ENCODE peak calls at places on chromosomes 7 and 10, in six cellular contexts. L is A549, H is mammary epithelial cell, P is Panc1, U is AG04450, C is right cardiac atrium. Y is an unnamed sample.

GRCh38 chr7:17671956-17672355 is 268.3 kb downstream of the SNX13 start:
- DNase-seq in U (no peak), P (no peak), H (no peak), L (no peak), C (no peak), Y (no peak)

GRCh38 chr7:36029311-36029710 is 123.7 kb upstream of the EEPD1 start:
- DNase-seq in H (no peak), C (no peak), P (no peak), U (no peak), L (no peak), Y (no peak)

GRCh38 chr7:69211739-69212138 is 386.5 kb upstream of the AUTS2 start:
- DNase-seq in H (no peak), P (no peak), C (no peak), L (peak; percentile 30), U (no peak), Y (no peak)

GRCh38 chr7:7922684-7923385 is 45.8 kb upstream of the GLCCI1 start:
- DNase-seq in C (no peak), U (no peak), P (no peak), H (no peak), L (no peak), Y (peak; percentile 34)

GRCh38 chr10:112313234-112313633 is 30.0 kb downstream of the TECTB start:
- DNase-seq in C (no peak), L (no peak), H (no peak), U (no peak), P (no peak), Y (no peak)

GRCh38 chr10:34732926-34733325 is 82.2 kb downstream of the PARD3 start:
- DNase-seq in U (no peak), P (no peak), L (peak; percentile 66), C (no peak), H (peak; percentile 77), Y (peak; percentile 81)

GRCh38 chr7:33432825-33433224 is 303.5 kb downstream of the BBS9 start:
- DNase-seq in P (no peak), H (peak; percentile 30), L (no peak), C (no peak), U (no peak), Y (no peak)

GRCh38 chr10:91813251-91813650 is 15.0 kb downstream of the TNKS2 start:
- DNase-seq in L (no peak), C (no peak), H (no peak), U (no peak), P (no peak), Y (no peak)

GRCh38 chr7:110830778-110831177 is 260.1 kb upstream of the LRRN3 start:
- DNase-seq in U (no peak), C (no peak), L (no peak), P (no peak), H (no peak), Y (no peak)

GRCh38 chr10:79320785-79321493 is 26.3 kb upstream of the PPIF start:
- DNase-seq in L (peak; percentile 83), P (no peak), H (peak; percentile 99), C (no peak), U (peak; percentile 50), Y (no peak)

GRCh38 chr7:151187409-151188251 is 580 bp upstream of the ASB10 start:
- DNase-seq in P (no peak), H (no peak), C (peak; percentile 73), L (no peak), U (no peak), Y (no peak)

GRCh38 chr10:60423920-60424319 is 34.2 kb upstream of the ANK3 start:
- DNase-seq in U (no peak), H (no peak), C (no peak), L (no peak), P (no peak), Y (no peak)

GRCh38 chr7:35596061-35596460 is 98.9 kb downstream of the HERPUD2 start:
- DNase-seq in C (no peak), U (peak; percentile 23), P (no peak), L (no peak), H (no peak), Y (peak; percentile 3)

GRCh38 chr7:128027485-128027980 is 3.7 kb downstream of the LRRC4 start:
- DNase-seq in U (no peak), L (no peak), C (no peak), H (no peak), P (no peak), Y (peak; percentile 32)

GRCh38 chr10:3126741-3127342 is 45.7 kb downstream of the PITRM1 start:
- DNase-seq in P (no peak), L (no peak), U (no peak), H (no peak), C (peak; percentile 82), Y (peak; percentile 61)

GRCh38 chr7:108226723-108227359 is 96.7 kb upstream of the LAMB4 start:
- DNase-seq in H (no peak), U (no peak), L (no peak), P (no peak), C (no peak), Y (no peak)

GRCh38 chr10:78937800-78938694 is 130.7 kb upstream of the ZMIZ1 start:
- DNase-seq in P (no peak), U (no peak), C (peak; percentile 45), L (no peak), H (no peak), Y (no peak)

GRCh38 chr7:127930341-127931328 is 100.6 kb downstream of the LRRC4 start:
- DNase-seq in C (no peak), P (no peak), H (no peak), L (no peak), U (no peak), Y (peak; percentile 67)

GRCh38 chr7:75966209-75966961 is 28.0 kb downstream of the TMEM120A start:
- DNase-seq in L (no peak), C (peak; percentile 83), U (no peak), H (no peak), P (no peak), Y (no peak)

GRCh38 chr10:77482072-77482471 is 155.5 kb downstream of the KCNMA1 start:
- DNase-seq in C (no peak), U (no peak), L (no peak), H (no peak), P (no peak), Y (no peak)

GRCh38 chr7:12965767-12966166 is 278.3 kb downstream of the ARL4A start:
- DNase-seq in C (no peak), H (peak; percentile 72), P (no peak), L (no peak), U (no peak), Y (peak; percentile 5)

GRCh38 chr10:51918921-51919325 is 219.5 kb upstream of the CSTF2T start:
- DNase-seq in U (no peak), L (no peak), P (no peak), H (no peak), C (no peak), Y (no peak)

GRCh38 chr7:75048435-75049379 is 24.9 kb downstream of the RCC1L start:
- DNase-seq in C (no peak), L (no peak), H (peak; percentile 74), U (peak; percentile 34), P (no peak), Y (no peak)

GRCh38 chr10:73810735-73811465 is 498 bp downstream of the NDST2 start:
- DNase-seq in C (peak; percentile 82), P (no peak), L (peak; percentile 29), H (no peak), U (no peak), Y (peak; percentile 39)

GRCh38 chr7:159070422-159071148 is 74.1 kb downstream of the VIPR2 start:
- DNase-seq in L (no peak), H (no peak), U (no peak), C (peak; percentile 61), P (no peak), Y (no peak)

GRCh38 chr7:157432957-157433576 is 96.3 kb downstream of the DNAJB6 start:
- DNase-seq in P (peak; percentile 28), H (no peak), U (no peak), L (peak; percentile 47), C (no peak), Y (peak; percentile 33)

GRCh38 chr7:152859781-152860191 is 100.2 kb downstream of the ACTR3B start:
- DNase-seq in U (no peak), C (no peak), H (no peak), L (peak; percentile 49), P (no peak), Y (no peak)

GRCh38 chr7:26549281-26549943 is 257.8 kb downstream of the SNX10 start:
- DNase-seq in L (no peak), U (no peak), H (peak; percentile 83), C (no peak), P (no peak), Y (no peak)

GRCh38 chr10:80144302-80145131 is 12.0 kb downstream of the PLAC9 start:
- DNase-seq in L (no peak), U (no peak), H (no peak), C (peak; percentile 74), P (no peak), Y (peak; percentile 71)

GRCh38 chr10:22443200-22443881 is 98.0 kb downstream of the SPAG6 start:
- DNase-seq in H (no peak), L (no peak), P (no peak), U (no peak), C (no peak), Y (no peak)

GRCh38 chr7:94420321-94420720 is 25.6 kb downstream of the COL1A2 start:
- DNase-seq in L (no peak), P (no peak), C (no peak), U (no peak), H (no peak), Y (no peak)

GRCh38 chr7:81111358-81111757 is 192.5 kb upstream of the SEMA3C start:
- DNase-seq in L (peak; percentile 61), C (no peak), P (peak; percentile 84), H (peak; percentile 89), U (peak; percentile 78), Y (no peak)
- H3K27ac ChIP-seq in L (no peak overlapping the region), C (no peak overlapping the region), P (peak overlapping the region; percentile 98), H (peak overlapping the region; percentile 29), U (no peak overlapping the region), Y (no peak overlapping the region)

GRCh38 chr10:102408081-102408727 is 10.4 kb downstream of the PSD start:
- DNase-seq in L (no peak), C (no peak), H (no peak), P (no peak), U (no peak), Y (no peak)
- H3K4me3 ChIP-seq in L (peak overlapping the region; percentile 65), C (peak overlapping the region; percentile 58), H (no peak overlapping the region), P (peak overlapping the region; percentile 56), U (peak overlapping the region; percentile 58), Y (peak overlapping the region; percentile 52)

GRCh38 chr7:66642186-66642585 is 13.5 kb downstream of the KCTD7 start:
- DNase-seq in L (no peak), C (no peak), P (no peak), U (no peak), H (no peak), Y (no peak)
- H3K27ac ChIP-seq in L (no peak overlapping the region), C (no peak overlapping the region), P (no peak overlapping the region), U (no peak overlapping the region), H (no peak overlapping the region), Y (no peak overlapping the region)

GRCh38 chr7:100547872-100548271 is 8.9 kb downstream of the AGFG2 start:
- DNase-seq in U (no peak), L (no peak), H (no peak), P (no peak), C (no peak), Y (no peak)

GRCh38 chr7:100546868-100547800 is 8.1 kb downstream of the AGFG2 start:
- DNase-seq in P (no peak), C (no peak), L (no peak), U (no peak), H (no peak), Y (no peak)

GRCh38 chr7:100552532-100552931 is 13.5 kb downstream of the AGFG2 start:
- DNase-seq in L (no peak), C (no peak), U (no peak), H (no peak), P (no peak), Y (no peak)

GRCh38 chr7:100556541-100556940 is 17.2 kb downstream of the SAP25 start:
- DNase-seq in C (no peak), L (no peak), P (no peak), U (no peak), H (no peak), Y (no peak)

GRCh38 chr7:100553032-100553431 is 14.0 kb downstream of the AGFG2 start:
- DNase-seq in C (no peak), L (no peak), P (no peak), H (no peak), U (no peak), Y (no peak)
- H3K4me3 ChIP-seq in C (no peak overlapping the region), L (no peak overlapping the region), P (no peak overlapping the region), H (no peak overlapping the region), U (no peak overlapping the region), Y (no peak overlapping the region)